ENCODE peak calls at places on chromosomes 13 and 19, in five cellular contexts. O, L, X, U and E are unnamed samples.

GRCh38 chr13:42466123-42466522 is 107.8 kb upstream of the TNFSF11 start:
- DNase-seq in O (no peak), L (no peak), X (no peak), U (no peak), E (no peak)

GRCh38 chr13:70203661-70204229 is 95.5 kb upstream of the KLHL1 start:
- DNase-seq in O (no peak), L (no peak), X (no peak), U (peak; percentile 26), E (no peak)

GRCh38 chr19:39402417-39403297 is 4.0 kb upstream of the ZFP36 start:
- DNase-seq in O (peak; percentile 92), L (peak; percentile 97), X (peak; percentile 93), U (peak; percentile 71), E (peak; percentile 74)

GRCh38 chr13:112933649-112934048 is 35.4 kb upstream of the MCF2L start:
- DNase-seq in O (no peak), L (no peak), X (no peak), U (no peak), E (no peak)

GRCh38 chr13:80083516-80084085 is 257.3 kb downstream of the SPRY2 start:
- DNase-seq in O (no peak), L (no peak), X (no peak), U (no peak), E (peak; percentile 97)

GRCh38 chr19:11092181-11092538 is 2.9 kb downstream of the LDLR start:
- DNase-seq in O (no peak), L (no peak), X (no peak), U (peak; percentile 87), E (peak; percentile 65)

GRCh38 chr19:53659292-53659691 is 27.5 kb downstream of the DPRX start:
- DNase-seq in O (peak; percentile 59), L (peak; percentile 84), X (no peak), U (peak; percentile 30), E (no peak)

GRCh38 chr13:110652755-110653154 is 37.4 kb downstream of the NAXD start:
- DNase-seq in O (no peak), L (peak; percentile 32), X (no peak), U (no peak), E (no peak)

GRCh38 chr13:28401303-28402056 is 93.4 kb downstream of the FLT1 start:
- DNase-seq in O (no peak), L (no peak), X (no peak), U (peak; percentile 19), E (peak; percentile 39)

GRCh38 chr13:107721436-107721835 is 493.9 kb downstream of the LIG4 start:
- DNase-seq in O (no peak), L (no peak), X (no peak), U (no peak), E (no peak)

GRCh38 chr13:74288361-74288911 is 154.2 kb upstream of the KLF12 start:
- DNase-seq in O (peak; percentile 47), L (peak; percentile 59), X (peak; percentile 46), U (no peak), E (peak; percentile 20)

GRCh38 chr19:12996542-12997094 is 1.3 kb downstream of the NFIX start:
- DNase-seq in O (peak; percentile 81), L (peak; percentile 82), X (no peak), U (peak; percentile 58), E (no peak)

GRCh38 chr19:41860419-41861097 is 503 bp downstream of the RPS19 start:
- DNase-seq in O (no peak), L (peak; percentile 53), X (no peak), U (no peak), E (no peak)

DNA sequence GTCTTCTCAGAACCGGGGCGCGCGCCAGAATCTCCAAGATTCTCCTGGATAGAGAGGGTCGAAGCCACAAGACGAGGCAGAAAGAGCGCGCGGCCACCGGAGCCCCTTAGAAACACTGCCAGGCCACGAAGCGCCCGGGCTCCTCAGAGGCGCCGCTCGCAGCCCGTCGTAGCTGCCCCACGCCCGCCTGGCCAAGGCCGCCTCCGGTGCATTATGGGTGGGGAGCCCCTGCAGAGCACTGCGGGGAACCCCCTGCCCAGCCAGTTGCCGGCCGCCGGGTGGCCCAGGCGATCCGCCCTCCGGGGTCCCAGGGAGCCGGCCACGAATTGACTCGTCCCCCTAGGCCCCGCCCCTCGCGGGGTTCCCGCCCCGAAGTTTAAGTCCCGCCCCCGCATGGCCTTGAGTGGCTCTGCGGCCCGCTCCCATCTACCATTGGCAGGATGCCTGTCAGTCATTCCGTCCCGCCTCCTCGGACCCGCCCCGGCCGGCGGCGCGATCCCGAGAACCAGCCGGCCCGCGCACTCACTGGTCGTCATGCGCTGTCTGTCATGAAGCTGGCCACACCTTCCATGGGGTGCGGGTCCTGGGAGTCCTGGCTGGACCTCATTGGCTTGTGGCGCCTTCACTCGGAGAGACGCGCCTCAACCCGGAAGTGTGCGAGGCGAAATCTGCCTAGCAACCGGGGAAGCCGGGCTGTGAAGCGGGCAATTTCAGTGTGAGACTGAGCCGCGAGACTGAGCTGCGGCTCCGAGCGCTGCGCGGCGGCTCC is 20.2 kb upstream of the GATAD2A start:
- DNase-seq in O (peak; percentile 99), L (peak; percentile 100), X (peak; percentile 100), U (peak; percentile 99), E (peak; percentile 99)
- TF ChIP-seq CTCF in O (no peak), L (no peak), X (no peak), U (no peak), E (no peak)

GRCh38 chr19:47020132-47020805 is 632 bp downstream of the NPAS1 start:
- DNase-seq in O (no peak), L (peak; percentile 62), X (no peak), U (no peak), E (no peak)
- H3K4me3 ChIP-seq in O (peak overlapping the region; percentile 46), L (no peak overlapping the region), X (no peak overlapping the region), U (peak overlapping the region; percentile 27), E (no peak overlapping the region)

GRCh38 chr19:34932494-34932893 is 5.8 kb downstream of the ZNF30 start:
- DNase-seq in O (no peak), L (no peak), X (no peak), U (no peak), E (no peak)
- H3K9ac ChIP-seq in O (no peak overlapping the region), L (no peak overlapping the region), X (no peak overlapping the region), U (no peak overlapping the region), E (no peak overlapping the region)

GRCh38 chr19:51325161-51325979 is 13.9 kb downstream of the IGLON5 start:
- DNase-seq in O (no peak), L (peak; percentile 41), X (no peak), U (no peak), E (no peak)

GRCh38 chr19:51326216-51327065 is 15.0 kb downstream of the IGLON5 start:
- DNase-seq in O (no peak), L (peak; percentile 30), X (no peak), U (no peak), E (no peak)

GRCh38 chr19:51330366-51330765 is 11.6 kb downstream of the VSIG10L start:
- DNase-seq in O (no peak), L (peak; percentile 45), X (no peak), U (no peak), E (no peak)

GRCh38 chr19:51329411-51329810 is 12.5 kb downstream of the VSIG10L start:
- DNase-seq in O (no peak), L (peak; percentile 42), X (no peak), U (no peak), E (no peak)

DNA sequence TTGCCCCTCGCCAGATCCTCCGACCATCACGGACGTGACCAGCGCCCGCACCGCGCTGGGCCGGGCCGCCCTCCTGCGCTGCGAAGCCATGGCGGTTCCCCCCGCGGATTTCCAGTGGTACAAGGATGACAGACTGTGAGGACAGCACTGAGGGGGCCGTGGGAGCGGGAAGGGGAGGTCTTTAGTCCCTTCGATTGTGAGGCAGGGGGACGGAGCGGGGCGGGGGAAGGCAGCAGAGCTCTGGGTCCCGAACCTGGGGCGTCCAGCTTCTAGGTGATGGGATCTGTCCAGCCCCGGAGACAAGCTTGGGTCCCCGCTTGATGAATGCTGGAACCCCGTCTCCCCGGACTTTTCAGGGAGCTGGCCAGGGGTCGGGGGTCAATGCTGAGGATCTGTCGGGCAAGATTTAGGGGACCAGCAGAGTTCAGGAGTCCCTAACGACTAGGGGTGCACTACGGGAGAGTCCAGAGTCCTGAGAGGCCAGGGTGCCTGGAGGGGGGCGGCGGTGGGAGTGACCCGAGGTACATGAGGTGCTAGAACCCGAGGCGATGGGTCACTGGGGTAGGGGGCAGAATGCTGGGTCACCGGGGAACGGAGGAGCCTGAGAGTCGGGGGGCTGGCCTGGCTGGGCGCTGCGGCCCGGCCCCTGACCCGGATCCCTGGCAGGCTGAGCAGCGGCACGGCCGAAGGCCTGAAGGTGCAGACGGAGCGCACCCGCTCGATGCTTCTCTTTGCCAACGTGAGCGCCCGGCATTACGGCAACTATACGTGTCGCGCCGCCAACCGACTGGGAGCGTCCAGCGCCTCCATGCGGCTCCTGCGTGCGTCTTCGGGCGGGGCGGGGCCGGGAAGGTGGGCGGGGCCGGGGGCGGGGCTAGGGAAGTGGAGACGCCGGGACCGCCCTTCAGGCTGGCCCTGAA is 14.6 kb downstream of the VSIG10L start:
- DNase-seq in O (peak; percentile 80), L (peak; percentile 95), X (peak; percentile 61), U (peak; percentile 58), E (no peak)
- TF ChIP-seq CTCF in O (peak; percentile 32), L (peak; percentile 63), X (no peak), U (peak; percentile 45), E (no peak)

GRCh38 chr19:56118666-56119584 is 2.2 kb downstream of the ZNF787 start:
- DNase-seq in O (no peak), L (no peak), X (no peak), U (no peak), E (no peak)
- H3K4me3 ChIP-seq in O (peak overlapping the region; percentile 76), L (peak overlapping the region; percentile 87), X (peak overlapping the region; percentile 75), U (peak overlapping the region; percentile 75), E (peak overlapping the region; percentile 75)

GRCh38 chr13:36421447-36421846 is 10.8 kb upstream of the CCNA1 start:
- DNase-seq in O (no peak), L (no peak), X (no peak), U (peak; percentile 29), E (peak; percentile 51)

GRCh38 chr13:36417328-36417727 is 15.0 kb upstream of the CCNA1 start:
- DNase-seq in O (no peak), L (no peak), X (no peak), U (no peak), E (no peak)

GRCh38 chr13:36418022-36418805 is 14.1 kb upstream of the CCNA1 start:
- DNase-seq in O (no peak), L (peak; percentile 48), X (no peak), U (peak; percentile 57), E (peak; percentile 93)

DNA sequence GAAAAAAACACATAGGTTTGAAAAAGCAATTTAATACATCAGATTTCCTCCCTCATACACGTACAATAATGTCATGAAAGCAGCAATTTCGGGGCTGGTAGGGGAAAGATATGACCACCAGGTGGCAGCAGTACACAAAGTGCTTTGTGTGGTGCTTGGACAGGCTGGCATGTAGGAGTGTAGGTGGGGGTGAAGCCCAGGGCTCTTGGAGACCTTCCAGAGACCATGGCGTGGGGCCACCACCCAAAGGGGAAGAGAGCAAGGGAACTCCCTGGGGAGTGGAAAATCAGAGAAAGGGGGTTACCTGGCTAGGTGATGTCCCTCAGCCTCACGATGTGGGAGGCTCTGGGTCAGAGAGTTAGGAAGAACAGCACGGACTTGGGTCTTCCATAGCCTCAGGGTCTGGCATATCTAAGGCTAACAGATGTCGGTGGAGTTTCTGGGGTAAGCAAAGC is 11.8 kb upstream of the CCNA1 start:
- DNase-seq in O (peak; percentile 87), L (peak; percentile 92), X (peak; percentile 67), U (peak; percentile 81), E (peak; percentile 38)
- H3K9ac ChIP-seq in O (no peak overlapping the region), L (no peak overlapping the region), X (no peak overlapping the region), U (no peak overlapping the region), E (no peak overlapping the region)